ENCODE peak calls at places on chromosomes 12 and 14, in five cellular contexts. R is HepG2, O is heart left ventricle, Y is transverse colon, L is tibial nerve. K is an unnamed sample.

GRCh38 chr14:104891664-104892500 is 26.8 kb downstream of the CEP170B start:
- DNase-seq in R (no peak), O (no peak), Y (no peak), L (no peak), K (no peak)

GRCh38 chr12:71061451-71061850 is 96.3 kb downstream of the TSPAN8 start:
- DNase-seq in R (no peak), O (no peak), Y (no peak), L (no peak), K (no peak)

GRCh38 chr12:25023808-25024207 is 74.9 kb upstream of the BCAT1 start:
- DNase-seq in R (no peak), O (no peak), Y (no peak), L (no peak), K (no peak)

GRCh38 chr12:75011120-75011519 is 198.5 kb downstream of the KCNC2 start:
- DNase-seq in R (no peak), O (no peak), Y (no peak), L (no peak), K (no peak)

GRCh38 chr12:60101715-60102114 is 505.9 kb downstream of the SLC16A7 start:
- DNase-seq in R (no peak), O (no peak), Y (no peak), L (no peak), K (no peak)

GRCh38 chr12:52891044-52891443 is 13.8 kb downstream of the KRT8 start:
- DNase-seq in R (no peak), O (no peak), Y (no peak), L (no peak), K (no peak)

GRCh38 chr14:102764220-102764671 is 13.0 kb upstream of the TRAF3 start:
- DNase-seq in R (no peak), O (no peak), Y (no peak), L (no peak), K (no peak)

GRCh38 chr14:70641548-70642312 is at the start of gene TTC9:
- DNase-seq in R (no peak), O (peak; percentile 15), Y (peak; percentile 22), L (no peak), K (peak; percentile 14)

GRCh38 chr12:65055874-65056273 is 65.2 kb downstream of the WIF1 start:
- DNase-seq in R (no peak), O (no peak), Y (no peak), L (no peak), K (no peak)

GRCh38 chr12:116123511-116124258 is 153.8 kb downstream of the MED13L start:
- DNase-seq in R (no peak), O (peak; percentile 18), Y (peak; percentile 26), L (no peak), K (peak; percentile 48)

GRCh38 chr12:126389215-126389841 is 1324.1 kb downstream of the AACS start:
- DNase-seq in R (no peak), O (no peak), Y (peak; percentile 8), L (no peak), K (no peak)

GRCh38 chr12:104896146-104896545 is 61.9 kb downstream of the SLC41A2 start:
- DNase-seq in R (peak; percentile 67), O (no peak), Y (no peak), L (no peak), K (no peak)

GRCh38 chr12:110725267-110725666 is 17.4 kb downstream of the PPP1CC start:
- DNase-seq in R (no peak), O (no peak), Y (no peak), L (no peak), K (no peak)

GRCh38 chr12:40351976-40352375 is 127.2 kb downstream of the LRRK2 start:
- DNase-seq in R (no peak), O (no peak), Y (no peak), L (no peak), K (no peak)

GRCh38 chr12:16920451-16920850 is 314.5 kb upstream of the LMO3 start:
- DNase-seq in R (no peak), O (no peak), Y (no peak), L (no peak), K (no peak)

GRCh38 chr12:69553626-69554248 is 31.5 kb upstream of the CCT2 start:
- DNase-seq in R (peak; percentile 11), O (peak; percentile 9), Y (no peak), L (no peak), K (no peak)

GRCh38 chr14:77290705-77291104 is 19.7 kb upstream of the NGB start:
- DNase-seq in R (no peak), O (no peak), Y (no peak), L (no peak), K (no peak)

GRCh38 chr12:111322336-111323250 is 46.3 kb downstream of the PHETA1 start:
- DNase-seq in R (no peak), O (no peak), Y (no peak), L (no peak), K (no peak)

GRCh38 chr12:113134521-113134951 is 1.0 kb downstream of the RASAL1 start:
- DNase-seq in R (no peak), O (no peak), Y (no peak), L (no peak), K (no peak)

GRCh38 chr12:51389302-51389999 is 1.8 kb downstream of the GALNT6 start:
- DNase-seq in R (no peak), O (no peak), Y (peak; percentile 37), L (no peak), K (peak; percentile 88)

GRCh38 chr12:16605666-16606116 is 271 bp downstream of the LMO3 start:
- DNase-seq in R (peak; percentile 9), O (no peak), Y (no peak), L (no peak), K (no peak)

GRCh38 chr12:64890873-64891468 is 66.5 kb downstream of the TBC1D30 start:
- DNase-seq in R (peak; percentile 61), O (no peak), Y (no peak), L (no peak), K (peak; percentile 52)

GRCh38 chr12:56190695-56191155 is 1.4 kb upstream of the SMARCC2 start:
- DNase-seq in R (no peak), O (no peak), Y (no peak), L (no peak), K (no peak)

GRCh38 chr14:76337619-76338545 is 38.1 kb upstream of the ESRRB start:
- DNase-seq in R (no peak), O (no peak), Y (no peak), L (no peak), K (no peak)

GRCh38 chr14:77319416-77319815 is 1.3 kb downstream of the POMT2 start:
- DNase-seq in R (no peak), O (no peak), Y (no peak), L (no peak), K (no peak)

GRCh38 chr12:69024413-69024812 is 91.4 kb upstream of the CPM start:
- DNase-seq in R (no peak), O (no peak), Y (peak; percentile 92), L (no peak), K (no peak)

GRCh38 chr14:64649383-64649998 is 54.7 kb upstream of the PLEKHG3 start:
- DNase-seq in R (no peak), O (no peak), Y (peak; percentile 20), L (peak; percentile 81), K (no peak)

GRCh38 chr12:110109037-110109836 is 14.9 kb upstream of the IFT81 start:
- DNase-seq in R (peak; percentile 93), O (peak; percentile 75), Y (peak; percentile 61), L (peak; percentile 97), K (no peak)

GRCh38 chr14:63689132-63689531 is 38.7 kb downstream of the SGPP1 start:
- DNase-seq in R (no peak), O (no peak), Y (no peak), L (no peak), K (no peak)

GRCh38 chr14:93480867-93481266 is 50.1 kb downstream of the UNC79 start:
- DNase-seq in R (no peak), O (no peak), Y (no peak), L (no peak), K (no peak)

GRCh38 chr14:62347658-62348057 is 585.4 kb downstream of the SNAPC1 start:
- DNase-seq in R (no peak), O (no peak), Y (no peak), L (no peak), K (no peak)

GRCh38 chr12:68675098-68675842 is 11.5 kb upstream of the NUP107 start:
- DNase-seq in R (no peak), O (peak; percentile 14), Y (peak; percentile 64), L (peak; percentile 11), K (no peak)

GRCh38 chr12:66188584-66189475 is at the start of gene IRAK3:
- DNase-seq in R (no peak), O (peak; percentile 84), Y (peak; percentile 83), L (peak; percentile 80), K (peak; percentile 83)
- TF ChIP-seq POLR2A in R (no peak), O (peak; percentile 87), Y (peak; percentile 76), L (peak; percentile 71), K (peak; percentile 53)

GRCh38 chr12:124730455-124730932 is 133.2 kb downstream of the SCARB1 start:
- DNase-seq in R (peak; percentile 91), O (peak; percentile 58), Y (no peak), L (peak; percentile 52), K (no peak)

GRCh38 chr12:124725099-124725498 is 138.6 kb downstream of the SCARB1 start:
- DNase-seq in R (no peak), O (no peak), Y (no peak), L (no peak), K (no peak)

GRCh38 chr12:124727922-124728321 is 135.7 kb downstream of the SCARB1 start:
- DNase-seq in R (no peak), O (no peak), Y (no peak), L (no peak), K (no peak)

GRCh38 chr12:124725612-124726237 is 137.9 kb downstream of the SCARB1 start:
- DNase-seq in R (no peak), O (no peak), Y (no peak), L (no peak), K (no peak)

DNA sequence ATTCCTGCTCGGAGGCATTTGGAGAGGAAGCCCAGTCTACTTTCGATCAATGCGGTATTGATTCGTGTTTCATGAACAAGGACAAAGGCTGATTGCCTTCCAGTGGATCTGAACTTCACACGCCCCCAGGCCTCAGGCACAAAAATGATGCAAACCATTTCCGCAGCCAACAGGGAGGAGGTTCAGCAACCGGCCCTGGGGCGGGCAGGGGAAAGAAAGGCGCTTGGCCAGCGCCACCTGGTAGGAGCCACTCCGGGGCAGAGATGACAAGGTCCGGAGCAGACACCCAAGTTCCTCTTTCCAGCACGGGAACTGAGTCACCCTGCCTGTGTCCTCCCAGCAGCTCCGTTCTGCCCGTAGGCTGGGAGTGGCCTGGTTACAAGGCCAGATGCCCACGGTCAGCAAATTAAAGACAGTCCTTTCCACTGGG is 136.4 kb downstream of the SCARB1 start:
- DNase-seq in R (peak; percentile 67), O (peak; percentile 73), Y (peak; percentile 55), L (peak; percentile 61), K (peak; percentile 15)
- TF ChIP-seq POLR2A in R (no peak), O (no peak), Y (no peak), L (no peak), K (no peak)

GRCh38 chr14:73269729-73270651 is 32.7 kb downstream of the PAPLN start:
- DNase-seq in R (no peak), O (peak; percentile 38), Y (peak; percentile 58), L (no peak), K (peak; percentile 26)
- TF ChIP-seq POLR2A in R (no peak), O (no peak), Y (no peak), L (no peak), K (no peak)

DNA sequence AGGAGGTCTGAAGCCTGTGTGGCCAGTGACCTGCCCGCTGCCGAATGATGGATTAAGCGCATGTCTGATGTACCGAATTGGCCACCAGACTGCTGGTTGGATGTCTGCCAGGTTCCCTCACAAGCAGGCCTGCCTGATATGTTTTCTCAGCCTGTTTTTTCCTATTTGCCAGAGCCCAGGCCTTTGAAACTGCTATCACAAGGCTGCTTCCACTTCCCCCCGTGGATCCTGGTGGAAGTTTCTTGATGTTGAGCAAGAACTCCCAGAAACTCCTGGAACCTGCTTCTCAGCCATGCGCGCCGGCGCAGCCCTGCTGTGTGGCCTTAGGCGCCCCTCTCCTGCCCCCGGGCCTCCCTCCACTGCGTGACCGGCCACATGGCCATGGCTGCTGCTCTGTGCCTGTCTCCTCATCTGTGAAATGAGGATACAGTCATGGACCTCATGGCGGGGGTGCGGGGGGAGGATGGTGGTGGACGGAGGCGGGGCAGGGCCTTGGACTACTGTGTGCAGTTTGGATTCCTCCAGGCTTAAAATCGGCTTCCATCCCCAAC is 56.6 kb downstream of the CALM1 start:
- DNase-seq in R (no peak), O (peak; percentile 71), Y (no peak), L (no peak), K (peak; percentile 8)
- TF ChIP-seq POLR2A in R (no peak), O (no peak), Y (no peak), L (no peak), K (no peak)